ENCODE peak calls at places on chromosome 7, in seven cellular contexts. D, B, K, L, U, H and Q are unnamed samples.

GRCh38 chr7:108158766-108159165 is 28.6 kb upstream of the LAMB4 start:
- DNase-seq in D (no peak), B (no peak), K (no peak), L (no peak), U (no peak), H (no peak), Q (no peak)

GRCh38 chr7:108455833-108456677 is at the start of gene NRCAM:
- DNase-seq in D (no peak), B (peak; percentile 93), K (peak; percentile 38), L (peak; percentile 85), U (peak; percentile 39), H (peak; percentile 91), Q (peak; percentile 94)

GRCh38 chr7:128167316-128167691 is 73.8 kb upstream of the LEP start:
- DNase-seq in D (peak; percentile 75), B (peak; percentile 60), K (peak; percentile 61), L (no peak), U (peak; percentile 79), H (no peak), Q (peak; percentile 53)

GRCh38 chr7:24503511-24503910 is 69.7 kb upstream of the PALS2 start:
- DNase-seq in D (no peak), B (peak; percentile 28), K (no peak), L (no peak), U (no peak), H (no peak), Q (no peak)

GRCh38 chr7:31382722-31383121 is 42.2 kb upstream of the NEUROD6 start:
- DNase-seq in D (no peak), B (no peak), K (no peak), L (no peak), U (no peak), H (no peak), Q (no peak)

GRCh38 chr7:71323726-71324125 is 191.8 kb downstream of the GALNT17 start:
- DNase-seq in D (no peak), B (no peak), K (no peak), L (no peak), U (no peak), H (no peak), Q (no peak)

GRCh38 chr7:21941570-21942224 is 4.0 kb downstream of the CDCA7L start:
- DNase-seq in D (peak; percentile 43), B (peak; percentile 97), K (peak; percentile 88), L (no peak), U (peak; percentile 51), H (no peak), Q (no peak)

GRCh38 chr7:144824360-144824759 is 11.5 kb downstream of the TPK1 start:
- DNase-seq in D (peak; percentile 36), B (no peak), K (no peak), L (no peak), U (peak; percentile 35), H (no peak), Q (no peak)

GRCh38 chr7:159125944-159126248 is 18.8 kb downstream of the VIPR2 start:
- DNase-seq in D (no peak), B (peak; percentile 73), K (no peak), L (no peak), U (no peak), H (no peak), Q (peak; percentile 8)

GRCh38 chr7:159130199-159130775 is 14.4 kb downstream of the VIPR2 start:
- DNase-seq in D (no peak), B (no peak), K (no peak), L (no peak), U (no peak), H (no peak), Q (no peak)

GRCh38 chr7:159128767-159129166 is 15.9 kb downstream of the VIPR2 start:
- DNase-seq in D (no peak), B (no peak), K (no peak), L (no peak), U (no peak), H (no peak), Q (peak; percentile 10)

GRCh38 chr7:159126496-159127345 is 17.9 kb downstream of the VIPR2 start:
- DNase-seq in D (no peak), B (no peak), K (peak; percentile 29), L (no peak), U (no peak), H (no peak), Q (peak; percentile 18)

GRCh38 chr7:159127691-159128642 is 16.7 kb downstream of the VIPR2 start:
- DNase-seq in D (no peak), B (no peak), K (no peak), L (no peak), U (no peak), H (no peak), Q (peak; percentile 11)
- H4K8ac ChIP-seq in D (no peak overlapping the region), B (no peak overlapping the region), K (no peak overlapping the region), L (no peak overlapping the region), U (no peak overlapping the region), H (no peak overlapping the region), Q (no peak overlapping the region)

DNA sequence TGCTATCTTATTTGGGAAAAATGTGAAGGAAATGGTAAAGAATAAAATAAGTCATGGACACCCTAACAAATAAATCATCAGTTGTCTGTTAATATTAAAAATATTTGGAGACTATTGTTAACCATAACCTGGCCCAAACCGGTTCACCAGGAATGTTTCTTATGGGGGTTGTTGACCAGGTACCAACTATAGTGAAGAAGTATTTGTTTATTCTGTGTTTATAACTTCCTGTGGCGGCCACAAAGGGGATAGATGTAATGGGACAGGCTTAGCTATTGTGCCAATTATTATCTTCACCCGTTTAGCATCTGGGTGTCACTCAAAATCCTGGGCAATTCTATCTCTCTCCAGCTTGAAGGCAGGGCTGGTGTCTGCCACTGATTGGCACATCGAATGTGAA is 500.8 kb downstream of the ARL4A start:
- DNase-seq in D (no peak), B (no peak), K (no peak), L (no peak), U (no peak), H (no peak), Q (no peak)
- H3K18ac ChIP-seq in D (no peak overlapping the region), B (no peak overlapping the region), K (no peak overlapping the region), L (no peak overlapping the region), U (no peak overlapping the region), H (no peak overlapping the region), Q (no peak overlapping the region)

GRCh38 chr7:29894238-29894637 is 87.9 kb downstream of the WIPF3 start:
- DNase-seq in D (no peak), B (no peak), K (no peak), L (no peak), U (no peak), H (no peak), Q (no peak)

GRCh38 chr7:29893351-29894005 is 87.2 kb downstream of the WIPF3 start:
- DNase-seq in D (no peak), B (no peak), K (no peak), L (no peak), U (no peak), H (no peak), Q (no peak)

GRCh38 chr7:29890251-29890650 is 83.9 kb downstream of the WIPF3 start:
- DNase-seq in D (no peak), B (no peak), K (no peak), L (no peak), U (no peak), H (no peak), Q (no peak)

GRCh38 chr7:29892231-29892630 is 85.9 kb downstream of the WIPF3 start:
- DNase-seq in D (no peak), B (no peak), K (no peak), L (no peak), U (no peak), H (no peak), Q (no peak)

DNA sequence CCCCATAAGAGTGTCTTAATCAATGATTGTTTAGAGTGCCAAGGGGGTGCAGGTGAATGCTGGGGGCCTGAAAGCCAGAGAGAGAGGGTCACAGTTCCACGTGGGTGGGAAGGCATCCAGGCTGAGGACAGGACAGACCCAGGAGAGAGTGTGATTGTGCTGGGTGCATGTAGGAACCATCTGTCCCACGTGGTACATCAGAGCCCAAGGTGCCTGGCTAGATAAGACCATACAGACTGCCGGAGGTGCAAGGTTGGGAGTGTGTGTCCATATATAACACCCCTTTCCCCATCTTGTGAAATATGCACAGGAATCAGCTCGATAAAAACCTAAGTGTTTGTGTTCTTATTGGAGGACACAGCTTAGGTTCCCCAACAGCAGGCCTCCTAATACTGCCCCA is 85.5 kb downstream of the WIPF3 start:
- DNase-seq in D (no peak), B (no peak), K (no peak), L (no peak), U (no peak), H (no peak), Q (no peak)
- H4K8ac ChIP-seq in D (no peak overlapping the region), B (no peak overlapping the region), K (no peak overlapping the region), L (no peak overlapping the region), U (no peak overlapping the region), H (no peak overlapping the region), Q (no peak overlapping the region)

DNA sequence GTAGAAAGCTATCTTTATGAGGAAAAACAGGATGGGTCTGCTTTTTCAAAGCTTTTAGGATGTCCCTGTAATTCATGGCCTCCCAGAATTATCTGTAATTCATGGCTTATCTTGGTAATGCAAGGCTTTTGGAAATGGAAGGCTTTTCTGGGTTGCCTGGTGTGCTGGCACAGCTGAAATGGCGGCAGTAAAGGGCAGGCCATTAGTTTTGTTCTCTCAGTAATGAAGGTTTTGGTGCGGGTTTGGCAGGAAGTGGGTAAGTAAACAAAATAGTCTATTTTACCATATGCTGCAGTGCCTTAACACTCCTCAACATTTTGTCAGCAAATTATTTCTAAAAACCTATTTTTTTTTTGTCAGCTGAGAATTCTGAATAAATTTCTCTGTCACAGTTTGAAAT is 69.3 kb downstream of the LRGUK start:
- DNase-seq in D (no peak), B (no peak), K (no peak), L (no peak), U (no peak), H (no peak), Q (no peak)
- H3K18ac ChIP-seq in D (no peak overlapping the region), B (no peak overlapping the region), K (no peak overlapping the region), L (no peak overlapping the region), U (no peak overlapping the region), H (no peak overlapping the region), Q (no peak overlapping the region)

GRCh38 chr7:105990141-105990540 is 27.1 kb downstream of the CDHR3 start:
- DNase-seq in D (no peak), B (no peak), K (no peak), L (no peak), U (no peak), H (no peak), Q (no peak)
- H4K8ac ChIP-seq in D (no peak overlapping the region), B (no peak overlapping the region), K (no peak overlapping the region), L (no peak overlapping the region), U (no peak overlapping the region), H (no peak overlapping the region), Q (no peak overlapping the region)

DNA sequence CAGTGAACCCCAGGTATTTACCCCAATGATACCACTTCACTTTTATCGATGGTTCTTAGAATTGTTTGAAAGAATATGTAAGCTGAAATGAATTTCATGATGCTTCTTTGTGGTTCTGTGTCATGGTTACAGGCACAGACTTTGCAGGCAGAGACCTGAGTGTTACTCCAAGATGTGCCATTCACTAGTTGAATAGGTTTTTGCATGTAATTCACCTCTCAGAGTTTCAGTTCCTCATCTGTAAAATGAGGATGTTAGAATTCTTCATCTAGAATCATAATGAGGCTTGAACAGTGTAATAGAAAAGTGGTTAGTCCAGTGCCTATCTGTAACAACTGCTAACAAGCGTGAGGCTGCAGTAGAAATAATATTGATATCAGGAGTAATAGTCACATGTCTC is 54.6 kb downstream of the VSTM2A start:
- DNase-seq in D (no peak), B (no peak), K (no peak), L (no peak), U (no peak), H (no peak), Q (no peak)
- H3K18ac ChIP-seq in D (no peak overlapping the region), B (no peak overlapping the region), K (no peak overlapping the region), L (no peak overlapping the region), U (no peak overlapping the region), H (no peak overlapping the region), Q (no peak overlapping the region)

GRCh38 chr7:101662447-101662998 is 33.4 kb upstream of the MYL10 start:
- DNase-seq in D (no peak), B (no peak), K (no peak), L (no peak), U (no peak), H (no peak), Q (no peak)
- H4K8ac ChIP-seq in D (no peak overlapping the region), B (no peak overlapping the region), K (no peak overlapping the region), L (no peak overlapping the region), U (no peak overlapping the region), H (no peak overlapping the region), Q (no peak overlapping the region)

GRCh38 chr7:130143334-130143732 is 61.9 kb downstream of the TMEM209 start:
- DNase-seq in D (no peak), B (no peak), K (no peak), L (no peak), U (no peak), H (no peak), Q (no peak)
- H3K18ac ChIP-seq in D (no peak overlapping the region), B (no peak overlapping the region), K (no peak overlapping the region), L (no peak overlapping the region), U (no peak overlapping the region), H (no peak overlapping the region), Q (no peak overlapping the region)